ENCODE peak calls at places on chromosomes 4 and X, in four cellular contexts. W is GM12878, D is K562, F is HepG2. Z is an unnamed sample.

GRCh38 chr4:86007042-86007441 is 352.8 kb downstream of the MAPK10 start:
- DNase-seq in W (no peak), D (no peak), F (no peak), Z (no peak)

GRCh38 chrX:45771114-45771513 is 570.4 kb upstream of the DIPK2B start:
- DNase-seq in W (no peak), D (peak), F (peak), Z (peak)

GRCh38 chrX:51608071-51608470 is 10.6 kb downstream of the CENPVL3 start:
- DNase-seq in W (no peak), D (no peak), F (no peak), Z (no peak)

GRCh38 chr4:51858605-51859211 is 15.8 kb downstream of the DCUN1D4 start:
- DNase-seq in W (no peak), D (no peak), F (no peak), Z (no peak)

GRCh38 chr4:57443308-57444243 is 333.4 kb upstream of the IGFBP7 start:
- DNase-seq in W (no peak), D (no peak), F (no peak), Z (no peak)

GRCh38 chrX:107968623-107969022 is 13.5 kb downstream of the TEX13B start:
- DNase-seq in W (no peak), D (no peak), F (no peak), Z (no peak)

GRCh38 chr4:167031534-167032156 is 202.6 kb downstream of the SPOCK3 start:
- DNase-seq in W (no peak), D (no peak), F (no peak), Z (no peak)

GRCh38 chr4:23789765-23790164 is 100.1 kb downstream of the PPARGC1A start:
- DNase-seq in W (no peak), D (no peak), F (peak), Z (no peak)

GRCh38 chr4:129264008-129264657 is 168.2 kb downstream of the C4orf33 start:
- DNase-seq in W (peak), D (no peak), F (no peak), Z (no peak)

GRCh38 chrX:100264200-100264599 is 145.9 kb downstream of the PCDH19 start:
- DNase-seq in W (peak), D (no peak), F (no peak), Z (no peak)

GRCh38 chr4:128862608-128863313 is 53.3 kb downstream of the JADE1 start:
- DNase-seq in W (peak), D (no peak), F (no peak), Z (no peak)

GRCh38 chr4:144645102-144645469 is 870 bp upstream of the HHIP start:
- DNase-seq in W (no peak), D (no peak), F (no peak), Z (no peak)

GRCh38 chr4:169791527-169792156 is 33.9 kb upstream of the HPF1 start:
- DNase-seq in W (no peak), D (peak), F (peak), Z (peak)

GRCh38 chrX:71543316-71543715 is 10.4 kb downstream of the OGT start:
- DNase-seq in W (no peak), D (no peak), F (no peak), Z (no peak)

GRCh38 chr4:39464886-39465501 is 6.1 kb downstream of the LIAS start:
- DNase-seq in W (no peak), D (peak), F (no peak), Z (peak)

GRCh38 chr4:5783486-5783885 is 72.5 kb downstream of the EVC start:
- DNase-seq in W (no peak), D (no peak), F (no peak), Z (no peak)

GRCh38 chrX:136586386-136586785 is 54.4 kb downstream of the VGLL1 start:
- DNase-seq in W (no peak), D (no peak), F (no peak), Z (no peak)

GRCh38 chrX:16970977-16971376 is 24.5 kb downstream of the REPS2 start:
- DNase-seq in W (no peak), D (no peak), F (no peak), Z (no peak)

GRCh38 chrX:48975041-48975440 is 3.4 kb upstream of the KCND1 start:
- DNase-seq in W (no peak), D (no peak), F (no peak), Z (no peak)

GRCh38 chrX:48974574-48974973 is 2.9 kb upstream of the KCND1 start:
- DNase-seq in W (no peak), D (no peak), F (no peak), Z (no peak)

GRCh38 chrX:48971325-48972213 is at the start of gene KCND1:
- DNase-seq in W (no peak), D (no peak), F (no peak), Z (no peak)

GRCh38 chrX:48974033-48974432 is 2.4 kb upstream of the KCND1 start:
- DNase-seq in W (no peak), D (no peak), F (no peak), Z (no peak)

DNA sequence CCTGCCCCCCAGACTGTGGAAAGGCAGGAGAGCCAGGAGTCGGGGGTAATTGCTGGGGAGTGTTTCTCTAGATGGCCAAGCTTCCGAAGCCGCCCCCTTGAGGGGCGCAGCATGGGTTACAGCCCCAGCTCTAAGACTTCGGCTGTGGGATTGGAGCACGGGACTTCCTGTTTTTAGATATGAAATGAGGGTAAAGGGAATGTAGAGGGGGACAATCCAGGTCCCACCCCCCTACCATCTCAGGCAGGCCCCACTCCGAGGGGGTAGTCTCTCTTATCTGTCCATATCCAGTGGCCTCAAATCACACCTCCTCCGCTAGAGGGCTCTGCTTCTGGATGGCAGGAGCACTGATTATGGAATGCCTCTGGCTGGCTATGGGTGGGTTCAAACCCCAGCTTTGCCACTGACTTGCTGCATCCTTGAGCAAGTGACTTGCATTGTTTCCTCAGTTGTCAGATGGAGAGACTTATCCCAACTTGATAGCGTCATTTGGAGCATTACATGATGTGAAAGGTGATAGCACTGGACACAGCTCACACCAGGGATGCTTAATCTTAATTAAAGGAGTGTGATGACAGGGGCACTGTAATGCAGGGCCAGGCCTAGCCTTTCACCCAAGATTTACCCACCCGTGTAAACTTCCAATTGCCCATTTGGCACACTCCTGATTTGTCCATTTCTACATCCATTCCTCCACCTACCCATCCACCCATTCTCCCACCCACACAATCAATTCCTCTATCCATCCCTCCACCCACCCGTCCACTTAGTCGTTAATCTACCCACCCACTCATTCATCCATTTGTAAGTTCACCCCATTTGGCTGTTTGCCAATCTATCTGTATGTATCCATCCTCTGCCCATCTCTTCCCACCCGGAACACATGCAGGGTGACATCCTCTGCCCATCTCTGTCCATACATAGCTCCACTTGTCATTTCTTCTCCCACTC is 845 bp upstream of the KCND1 start:
- DNase-seq in W (no peak), D (peak), F (peak), Z (peak)
- TF ChIP-seq FOXM1 in W (no peak), D (no peak), F (no peak), Z (no peak)

GRCh38 chr4:154044118-154044517 is 255.2 kb upstream of the SFRP2 start:
- DNase-seq in W (no peak), D (no peak), F (no peak), Z (no peak)
- TF ChIP-seq BHLHE40 in W (no peak), D (no peak), F (no peak), Z (no peak)

GRCh38 chr4:22129454-22130075 is 181.0 kb upstream of the KCNIP4 start:
- DNase-seq in W (no peak), D (peak), F (peak), Z (peak)
- TF ChIP-seq FOXK2 in W (no peak), D (no peak), F (no peak), Z (no peak)

GRCh38 chr4:26420903-26421302 is 69.4 kb downstream of the CCKAR start:
- DNase-seq in W (no peak), D (no peak), F (no peak), Z (no peak)
- TF ChIP-seq FOXM1 in W (no peak), D (no peak), F (no peak), Z (no peak)

Z was measured in HEK293T.